ENCODE peak calls at places on chromosomes 4 and X, in nine cellular contexts. One of them, this sample, is unnamed.

GRCh38 chr4:62670509-62670908 is 1470.4 kb downstream of the ADGRL3 start:
- DNase-seq in stomach: no peak
- DNase-seq in NB4: no peak
- DNase-seq in heart left ventricle: peak
- DNase-seq in ovary: no peak
- DNase-seq in uterus: no peak
- DNase-seq in transverse colon: no peak
- DNase-seq in A549: no peak
- DNase-seq in Peyer's patch: no peak
- DNase-seq in this sample: no peak

GRCh38 chr4:149113804-149114430 is 671.7 kb upstream of the NR3C2 start:
- DNase-seq in NB4: no peak
- DNase-seq in ovary: no peak
- DNase-seq in transverse colon: no peak
- DNase-seq in heart left ventricle: no peak
- DNase-seq in stomach: no peak
- DNase-seq in Peyer's patch: no peak
- DNase-seq in A549: no peak
- DNase-seq in uterus: no peak
- DNase-seq in this sample: no peak

GRCh38 chr4:140595065-140595464 is 26.3 kb upstream of the UCP1 start:
- DNase-seq in Peyer's patch: peak
- DNase-seq in uterus: no peak
- DNase-seq in stomach: peak
- DNase-seq in ovary: no peak
- DNase-seq in transverse colon: peak
- DNase-seq in NB4: no peak
- DNase-seq in A549: peak
- DNase-seq in heart left ventricle: no peak
- DNase-seq in this sample: no peak

GRCh38 chrX:125507119-125507518 is 187.4 kb downstream of the TEX13C start:
- DNase-seq in Peyer's patch: no peak
- DNase-seq in NB4: peak
- DNase-seq in ovary: no peak
- DNase-seq in stomach: no peak
- DNase-seq in A549: no peak
- DNase-seq in heart left ventricle: no peak
- DNase-seq in uterus: no peak
- DNase-seq in transverse colon: no peak
- DNase-seq in this sample: no peak

GRCh38 chr4:26766142-26766541 is 94.5 kb upstream of the STIM2 start:
- DNase-seq in transverse colon: no peak
- DNase-seq in stomach: no peak
- DNase-seq in uterus: no peak
- DNase-seq in heart left ventricle: no peak
- DNase-seq in A549: no peak
- DNase-seq in NB4: peak
- DNase-seq in ovary: no peak
- DNase-seq in Peyer's patch: no peak
- DNase-seq in this sample: no peak

GRCh38 chr4:48939785-48940184 is 33.2 kb upstream of the OCIAD2 start:
- DNase-seq in NB4: no peak
- DNase-seq in A549: peak
- DNase-seq in heart left ventricle: no peak
- DNase-seq in ovary: no peak
- DNase-seq in stomach: no peak
- DNase-seq in uterus: no peak
- DNase-seq in transverse colon: no peak
- DNase-seq in Peyer's patch: no peak
- DNase-seq in this sample: peak

GRCh38 chr4:86155766-86156165 is 204.1 kb downstream of the MAPK10 start:
- DNase-seq in NB4: no peak
- DNase-seq in transverse colon: no peak
- DNase-seq in A549: no peak
- DNase-seq in uterus: no peak
- DNase-seq in stomach: no peak
- DNase-seq in heart left ventricle: no peak
- DNase-seq in ovary: no peak
- DNase-seq in Peyer's patch: no peak
- DNase-seq in this sample: no peak

GRCh38 chrX:18748499-18748898 is 41.1 kb downstream of the PPEF1 start:
- DNase-seq in uterus: no peak
- DNase-seq in transverse colon: no peak
- DNase-seq in ovary: no peak
- DNase-seq in A549: no peak
- DNase-seq in stomach: no peak
- DNase-seq in Peyer's patch: no peak
- DNase-seq in heart left ventricle: no peak
- DNase-seq in NB4: no peak
- DNase-seq in this sample: no peak

GRCh38 chrX:16946971-16947562 is 609 bp downstream of the REPS2 start:
- DNase-seq in uterus: peak
- DNase-seq in heart left ventricle: no peak
- DNase-seq in transverse colon: peak
- DNase-seq in ovary: peak
- DNase-seq in NB4: peak
- DNase-seq in stomach: peak
- DNase-seq in A549: no peak
- DNase-seq in Peyer's patch: peak
- DNase-seq in this sample: peak

GRCh38 chr4:120003193-120003592 is 63.5 kb downstream of the MAD2L1 start:
- DNase-seq in stomach: no peak
- DNase-seq in A549: no peak
- DNase-seq in ovary: no peak
- DNase-seq in transverse colon: no peak
- DNase-seq in uterus: no peak
- DNase-seq in Peyer's patch: no peak
- DNase-seq in heart left ventricle: no peak
- DNase-seq in NB4: no peak
- DNase-seq in this sample: no peak

GRCh38 chr4:48709920-48710319 is 70.2 kb downstream of the FRYL start:
- DNase-seq in A549: no peak
- DNase-seq in ovary: no peak
- DNase-seq in transverse colon: no peak
- DNase-seq in stomach: no peak
- DNase-seq in uterus: no peak
- DNase-seq in NB4: no peak
- DNase-seq in Peyer's patch: no peak
- DNase-seq in heart left ventricle: no peak
- DNase-seq in this sample: no peak

GRCh38 chr4:23878912-23879732 is 10.7 kb downstream of the PPARGC1A start:
- DNase-seq in A549: no peak
- DNase-seq in NB4: no peak
- DNase-seq in heart left ventricle: no peak
- DNase-seq in Peyer's patch: no peak
- DNase-seq in ovary: no peak
- DNase-seq in transverse colon: no peak
- DNase-seq in stomach: no peak
- DNase-seq in uterus: no peak
- DNase-seq in this sample: no peak

GRCh38 chr4:40214038-40214437 is 17.2 kb downstream of the RHOH start:
- DNase-seq in A549: no peak
- DNase-seq in heart left ventricle: no peak
- DNase-seq in ovary: no peak
- DNase-seq in transverse colon: no peak
- DNase-seq in NB4: no peak
- DNase-seq in uterus: no peak
- DNase-seq in Peyer's patch: no peak
- DNase-seq in stomach: no peak
- DNase-seq in this sample: no peak

GRCh38 chr4:52711271-52711670 is 40.0 kb downstream of the ERVMER34-1 start:
- DNase-seq in transverse colon: peak
- DNase-seq in NB4: no peak
- DNase-seq in uterus: no peak
- DNase-seq in ovary: no peak
- DNase-seq in stomach: peak
- DNase-seq in Peyer's patch: no peak
- DNase-seq in heart left ventricle: no peak
- DNase-seq in A549: no peak
- DNase-seq in this sample: no peak

GRCh38 chr4:1757836-1758235 is 35.3 kb upstream of the FGFR3 start:
- DNase-seq in uterus: no peak
- DNase-seq in heart left ventricle: no peak
- DNase-seq in transverse colon: no peak
- DNase-seq in ovary: no peak
- DNase-seq in NB4: no peak
- DNase-seq in A549: no peak
- DNase-seq in Peyer's patch: no peak
- DNase-seq in stomach: no peak
- DNase-seq in this sample: no peak

GRCh38 chr4:143391261-143391660 is 54.6 kb downstream of the GAB1 start:
- DNase-seq in heart left ventricle: no peak
- DNase-seq in A549: no peak
- DNase-seq in ovary: no peak
- DNase-seq in transverse colon: no peak
- DNase-seq in NB4: no peak
- DNase-seq in Peyer's patch: no peak
- DNase-seq in stomach: no peak
- DNase-seq in uterus: no peak
- DNase-seq in this sample: no peak

GRCh38 chr4:26452565-26453531 is 37.4 kb downstream of the CCKAR start:
- DNase-seq in NB4: no peak
- DNase-seq in ovary: no peak
- DNase-seq in A549: no peak
- DNase-seq in heart left ventricle: no peak
- DNase-seq in Peyer's patch: no peak
- DNase-seq in transverse colon: no peak
- DNase-seq in stomach: peak
- DNase-seq in uterus: no peak
- DNase-seq in this sample: no peak

GRCh38 chr4:187491421-187491820 is 504.1 kb upstream of the ZFP42 start:
- DNase-seq in A549: no peak
- DNase-seq in transverse colon: no peak
- DNase-seq in Peyer's patch: no peak
- DNase-seq in uterus: no peak
- DNase-seq in stomach: no peak
- DNase-seq in heart left ventricle: no peak
- DNase-seq in NB4: no peak
- DNase-seq in ovary: no peak
- DNase-seq in this sample: no peak

GRCh38 chr4:2433609-2434350 is 15.0 kb downstream of the CFAP99 start:
- DNase-seq in uterus: no peak
- DNase-seq in heart left ventricle: no peak
- DNase-seq in Peyer's patch: no peak
- DNase-seq in A549: no peak
- DNase-seq in transverse colon: no peak
- DNase-seq in stomach: no peak
- DNase-seq in ovary: no peak
- DNase-seq in NB4: no peak
- DNase-seq in this sample: no peak

GRCh38 chr4:173536808-173537429 is 6.9 kb upstream of the HAND2 start:
- DNase-seq in heart left ventricle: peak
- DNase-seq in stomach: no peak
- DNase-seq in ovary: no peak
- DNase-seq in Peyer's patch: no peak
- DNase-seq in A549: peak
- DNase-seq in uterus: peak
- DNase-seq in NB4: no peak
- DNase-seq in transverse colon: no peak
- DNase-seq in this sample: no peak

GRCh38 chr4:93199492-93199891 is 629.1 kb upstream of the ATOH1 start:
- DNase-seq in transverse colon: no peak
- DNase-seq in Peyer's patch: no peak
- DNase-seq in stomach: no peak
- DNase-seq in ovary: no peak
- DNase-seq in NB4: peak
- DNase-seq in heart left ventricle: no peak
- DNase-seq in uterus: no peak
- DNase-seq in A549: peak
- DNase-seq in this sample: no peak

GRCh38 chrX:16851421-16851820 is 18.7 kb downstream of the RBBP7 start:
- DNase-seq in transverse colon: no peak
- DNase-seq in uterus: no peak
- DNase-seq in Peyer's patch: no peak
- DNase-seq in stomach: no peak
- DNase-seq in NB4: no peak
- DNase-seq in ovary: no peak
- DNase-seq in heart left ventricle: no peak
- DNase-seq in A549: no peak
- DNase-seq in this sample: no peak

GRCh38 chrX:111131572-111131971 is 35.6 kb downstream of the PAK3 start:
- DNase-seq in transverse colon: no peak
- DNase-seq in Peyer's patch: no peak
- DNase-seq in uterus: no peak
- DNase-seq in NB4: no peak
- DNase-seq in A549: no peak
- DNase-seq in stomach: no peak
- DNase-seq in heart left ventricle: no peak
- DNase-seq in ovary: no peak
- DNase-seq in this sample: no peak
- TF ChIP-seq CTCF in transverse colon: no peak
- TF ChIP-seq CTCF in Peyer's patch: no peak
- TF ChIP-seq CTCF in uterus: no peak
- TF ChIP-seq CTCF in NB4: no peak
- TF ChIP-seq CTCF in A549: no peak
- TF ChIP-seq CTCF in stomach: no peak
- TF ChIP-seq CTCF in heart left ventricle: no peak
- TF ChIP-seq CTCF in ovary: no peak
- TF ChIP-seq CTCF in this sample: no peak

GRCh38 chr4:4289930-4290850 is at the start of the genes LYAR and ZBTB49:
- DNase-seq in Peyer's patch: peak
- DNase-seq in stomach: peak
- DNase-seq in ovary: peak
- DNase-seq in A549: peak
- DNase-seq in transverse colon: peak
- DNase-seq in uterus: peak
- DNase-seq in heart left ventricle: peak
- DNase-seq in NB4: peak
- DNase-seq in this sample: peak
- TF ChIP-seq POLR2A in Peyer's patch: peak
- TF ChIP-seq POLR2A in stomach: no peak
- TF ChIP-seq POLR2A in ovary: peak
- TF ChIP-seq POLR2A in A549: peak
- TF ChIP-seq POLR2A in transverse colon: peak
- TF ChIP-seq POLR2A in uterus: peak
- TF ChIP-seq POLR2A in heart left ventricle: peak
- TF ChIP-seq POLR2A in NB4: peak
- TF ChIP-seq POLR2A in this sample: no peak

DNA sequence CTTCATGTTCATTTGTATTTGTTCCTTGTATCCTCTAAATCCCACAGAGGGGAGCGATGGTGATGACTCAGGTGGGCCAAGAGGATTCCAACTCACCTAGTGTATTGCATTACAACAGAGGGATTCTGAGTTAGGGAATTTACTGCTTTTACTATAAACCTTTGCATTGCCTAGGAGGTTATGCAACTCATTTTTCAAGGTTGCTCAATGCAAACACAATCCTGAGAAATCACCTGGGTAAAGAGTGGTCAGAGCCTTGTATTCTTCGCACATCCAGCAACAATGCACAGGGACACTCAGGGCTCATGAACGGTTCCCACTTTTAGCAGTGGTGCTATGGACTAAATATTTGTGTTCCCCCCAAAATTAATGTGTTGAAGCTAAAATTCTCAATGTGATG is 28.6 kb upstream of the LSM6 start:
- DNase-seq in stomach: no peak
- DNase-seq in heart left ventricle: no peak
- DNase-seq in NB4: no peak
- DNase-seq in uterus: no peak
- DNase-seq in A549: no peak
- DNase-seq in Peyer's patch: no peak
- DNase-seq in transverse colon: no peak
- DNase-seq in ovary: no peak
- DNase-seq in this sample: no peak
- H3K4me3 ChIP-seq in stomach: no peak
- H3K4me3 ChIP-seq in heart left ventricle: no peak
- H3K4me3 ChIP-seq in NB4: no peak
- H3K4me3 ChIP-seq in uterus: no peak
- H3K4me3 ChIP-seq in A549: no peak
- H3K4me3 ChIP-seq in Peyer's patch: no peak
- H3K4me3 ChIP-seq in transverse colon: no peak
- H3K4me3 ChIP-seq in ovary: no peak
- H3K4me3 ChIP-seq in this sample: no peak

GRCh38 chr4:96189761-96190160 is 349.9 kb downstream of the PDHA2 start:
- DNase-seq in A549: no peak
- DNase-seq in transverse colon: no peak
- DNase-seq in uterus: no peak
- DNase-seq in ovary: no peak
- DNase-seq in heart left ventricle: no peak
- DNase-seq in NB4: no peak
- DNase-seq in Peyer's patch: no peak
- DNase-seq in stomach: no peak
- DNase-seq in this sample: no peak
- TF ChIP-seq CTCF in A549: no peak
- TF ChIP-seq CTCF in transverse colon: no peak
- TF ChIP-seq CTCF in uterus: no peak
- TF ChIP-seq CTCF in ovary: no peak
- TF ChIP-seq CTCF in heart left ventricle: no peak
- TF ChIP-seq CTCF in NB4: no peak
- TF ChIP-seq CTCF in Peyer's patch: no peak
- TF ChIP-seq CTCF in stomach: no peak
- TF ChIP-seq CTCF in this sample: no peak

This sample was measured in lower leg skin.